ENCODE peak calls at places on chromosomes 13 and 19, in nine cellular contexts. Z is ascending aorta; P is caudate nucleus; A is right lobe of liver; R is CD4-positive, alpha-beta T cell; F is cardiac muscle cell; Q is AG04450; C is naive thymus-derived CD4-positive, alpha-beta T cell; E is fibroblast of lung. W is an unnamed sample.

GRCh38 chr13:95188128-95188527 is 113.1 kb downstream of the ABCC4 start:
- DNase-seq in Z (no peak), P (no peak), A (peak), R (no peak), F (no peak), Q (no peak), C (no peak), E (no peak), W (no peak)

GRCh38 chr13:22801402-22802003 is 379.3 kb upstream of the SGCG start:
- DNase-seq in Z (no peak), P (no peak), A (no peak), R (no peak), F (no peak), Q (no peak), C (no peak), E (no peak), W (no peak)

GRCh38 chr13:98328511-98328910 is 151.4 kb upstream of the RNF113B start:
- DNase-seq in Z (no peak), P (no peak), A (no peak), R (no peak), F (no peak), Q (no peak), C (no peak), E (no peak), W (no peak)

GRCh38 chr13:35876601-35877000 is 254.6 kb downstream of the DCLK1 start:
- DNase-seq in Z (no peak), P (no peak), A (no peak), R (no peak), F (no peak), Q (no peak), C (no peak), E (peak), W (no peak)

GRCh38 chr13:39452412-39452811 is 150.6 kb downstream of the LHFPL6 start:
- DNase-seq in Z (no peak), P (no peak), A (no peak), R (no peak), F (peak), Q (no peak), C (no peak), E (peak), W (no peak)

GRCh38 chr13:22451345-22451744 is 729.4 kb upstream of the SGCG start:
- DNase-seq in Z (no peak), P (no peak), A (no peak), R (no peak), F (no peak), Q (no peak), C (no peak), E (no peak), W (no peak)

GRCh38 chr19:58544591-58545285 is 874 bp downstream of the TRIM28 start:
- DNase-seq in Z (no peak), P (no peak), A (peak), R (peak), F (peak), Q (no peak), C (peak), E (peak), W (no peak)

GRCh38 chr13:109148243-109148642 is 518.8 kb downstream of the MYO16 start:
- DNase-seq in Z (no peak), P (no peak), A (no peak), R (no peak), F (no peak), Q (peak), C (no peak), E (peak), W (no peak)

GRCh38 chr19:31349160-31349881 is at the start of gene TSHZ3:
- DNase-seq in Z (peak), P (no peak), A (peak), R (peak), F (peak), Q (no peak), C (no peak), E (peak), W (peak)

GRCh38 chr19:48959341-48960239 is 4.9 kb downstream of the BAX start:
- DNase-seq in Z (no peak), P (no peak), A (no peak), R (no peak), F (no peak), Q (no peak), C (no peak), E (no peak), W (no peak)

GRCh38 chr19:58181902-58182576 is 822 bp upstream of the ZNF274 start:
- DNase-seq in Z (no peak), P (no peak), A (peak), R (peak), F (peak), Q (no peak), C (peak), E (no peak), W (peak)

GRCh38 chr13:34863360-34864135 is 78.5 kb upstream of the NBEA start:
- DNase-seq in Z (no peak), P (no peak), A (no peak), R (no peak), F (no peak), Q (peak), C (no peak), E (peak), W (peak)

GRCh38 chr13:88303605-88304004 is 632.4 kb downstream of the SLITRK5 start:
- DNase-seq in Z (no peak), P (no peak), A (no peak), R (no peak), F (no peak), Q (no peak), C (no peak), E (no peak), W (no peak)

GRCh38 chr13:35979378-35979911 is 151.7 kb downstream of the DCLK1 start:
- DNase-seq in Z (peak), P (no peak), A (no peak), R (no peak), F (no peak), Q (peak), C (no peak), E (peak), W (no peak)

GRCh38 chr19:46265217-46265828 is 31.5 kb upstream of the HIF3A start:
- DNase-seq in Z (peak), P (no peak), A (peak), R (peak), F (peak), Q (peak), C (peak), E (peak), W (no peak)

GRCh38 chr13:77952737-77953136 is 34.1 kb upstream of the EDNRB start:
- DNase-seq in Z (no peak), P (no peak), A (no peak), R (no peak), F (no peak), Q (no peak), C (no peak), E (no peak), W (no peak)

DNA sequence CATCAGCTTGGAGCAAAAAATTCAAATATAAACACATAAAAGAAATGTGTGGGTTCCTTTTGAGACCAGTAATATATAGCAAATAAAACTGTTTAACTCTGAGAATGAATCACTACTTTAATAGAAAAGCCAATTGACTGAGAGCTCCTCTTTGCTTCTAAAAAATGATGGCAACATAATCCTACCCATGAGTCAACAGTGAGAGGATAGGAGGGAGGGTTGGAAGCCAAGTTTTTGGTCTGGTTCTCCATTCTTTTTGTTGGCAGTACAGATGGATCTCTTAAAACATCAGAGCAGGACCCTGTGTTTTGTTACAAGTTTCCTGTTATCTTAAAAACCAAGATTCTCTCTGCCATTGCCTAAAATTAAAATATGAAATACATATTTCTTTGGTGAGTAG is 50.0 kb upstream of the POSTN start:
- DNase-seq in Z (no peak), P (no peak), A (no peak), R (no peak), F (no peak), Q (peak), C (no peak), E (peak), W (peak)
- H3K27ac ChIP-seq in Z (no peak), P (no peak), A (no peak), R (no peak), F (no peak), Q (no peak), C (no peak), E (no peak), W (no peak)

DNA sequence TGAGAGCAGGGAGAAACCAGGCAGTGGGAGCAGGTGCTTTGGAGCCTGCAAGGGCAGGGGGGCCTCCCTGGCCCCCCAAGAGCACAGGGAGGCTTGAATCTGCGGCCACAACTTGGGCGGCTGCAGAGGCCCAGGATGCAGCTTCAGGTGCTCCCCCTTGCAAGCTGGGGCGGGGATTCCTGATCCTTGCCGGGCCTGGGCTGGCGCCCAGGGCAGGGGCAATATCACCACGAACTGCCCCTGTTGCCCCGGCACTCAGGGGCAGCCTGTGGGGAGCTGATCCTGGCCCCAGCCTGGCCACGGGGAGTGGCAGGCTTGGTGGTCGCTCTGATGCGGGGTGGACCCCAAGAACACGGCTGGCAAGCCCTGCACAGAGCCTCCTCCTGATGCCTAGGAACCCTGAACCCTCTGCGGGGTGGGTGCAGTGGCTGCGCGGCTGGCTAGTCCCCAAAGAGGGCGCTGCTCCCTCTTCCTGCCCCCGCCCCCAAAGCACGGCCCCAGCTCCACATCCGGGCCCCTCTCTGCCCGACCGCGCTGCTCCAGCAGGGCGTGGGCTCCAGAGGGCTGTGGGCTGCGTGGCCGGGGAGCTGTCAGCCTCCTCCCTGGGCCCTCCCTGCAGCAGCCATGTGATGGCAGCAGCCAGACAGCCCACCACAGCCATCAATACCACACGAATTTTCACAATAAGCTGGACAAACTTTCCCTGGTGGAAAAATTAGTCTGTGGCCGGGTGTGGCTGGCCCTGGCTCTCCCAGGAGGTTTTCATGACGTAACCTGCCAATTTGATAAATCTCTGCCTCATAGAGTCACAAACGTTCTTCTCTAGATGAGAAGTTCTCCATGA is 21.0 kb downstream of the TNFSF9 start:
- DNase-seq in Z (no peak), P (no peak), A (no peak), R (peak), F (peak), Q (no peak), C (peak), E (peak), W (no peak)
- H3K27ac ChIP-seq in Z (no peak), P (no peak), A (no peak), R (no peak), F (no peak), Q (no peak), C (peak), E (no peak), W (no peak)

GRCh38 chr19:16316506-16316882 is 8.1 kb upstream of the KLF2 start:
- DNase-seq in Z (no peak), P (no peak), A (no peak), R (no peak), F (no peak), Q (no peak), C (no peak), E (no peak), W (no peak)

GRCh38 chr19:16320987-16321386 is 3.6 kb upstream of the KLF2 start:
- DNase-seq in Z (no peak), P (no peak), A (no peak), R (no peak), F (no peak), Q (no peak), C (no peak), E (peak), W (no peak)

GRCh38 chr19:16319466-16319865 is 5.2 kb upstream of the KLF2 start:
- DNase-seq in Z (no peak), P (no peak), A (no peak), R (peak), F (no peak), Q (no peak), C (peak), E (peak), W (no peak)

DNA sequence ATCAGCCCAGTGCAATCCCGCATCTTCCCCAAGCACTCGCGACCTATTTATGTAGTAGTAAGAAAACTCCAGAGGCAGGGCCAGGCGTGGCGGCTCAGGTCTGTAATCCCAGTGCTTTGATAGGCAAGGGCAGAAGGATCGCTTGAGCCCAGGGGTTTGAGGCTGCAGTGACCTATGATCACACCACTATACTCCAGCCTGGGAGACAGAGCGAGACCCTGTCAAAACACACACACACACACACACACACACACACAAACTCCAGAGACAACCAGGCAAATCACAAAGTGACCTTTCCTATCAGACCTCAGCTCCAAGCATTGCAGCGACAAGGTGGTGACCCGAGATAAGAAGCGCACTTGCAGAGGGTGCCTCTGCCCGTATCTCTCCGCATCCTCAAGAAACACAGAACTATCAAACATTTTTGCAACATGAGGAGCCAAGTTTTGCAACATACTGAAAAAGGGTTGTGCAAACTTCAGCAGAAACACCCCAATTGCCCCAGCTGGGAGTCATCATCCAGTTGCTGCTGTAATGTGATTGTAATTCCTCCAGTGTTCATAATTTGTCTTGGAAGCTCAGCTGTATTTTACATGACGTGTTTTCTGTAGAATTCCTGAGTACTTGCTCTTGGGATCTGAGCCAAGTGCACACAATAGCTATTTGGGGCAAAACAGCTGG is 8.7 kb upstream of the KLF2 start:
- DNase-seq in Z (peak), P (no peak), A (no peak), R (no peak), F (peak), Q (peak), C (no peak), E (peak), W (no peak)
- H3K27ac ChIP-seq in Z (peak), P (peak), A (no peak), R (no peak), F (peak), Q (peak), C (no peak), E (peak), W (peak)

GRCh38 chr13:44932171-44932849 is 57.0 kb downstream of the NUFIP1 start:
- DNase-seq in Z (no peak), P (no peak), A (no peak), R (no peak), F (no peak), Q (no peak), C (no peak), E (peak), W (no peak)

GRCh38 chr13:44930280-44930679 is 59.0 kb downstream of the NUFIP1 start:
- DNase-seq in Z (no peak), P (no peak), A (no peak), R (no peak), F (no peak), Q (no peak), C (no peak), E (no peak), W (no peak)

GRCh38 chr13:44934724-44935123 is 54.5 kb downstream of the NUFIP1 start:
- DNase-seq in Z (no peak), P (no peak), A (no peak), R (no peak), F (no peak), Q (no peak), C (no peak), E (peak), W (no peak)

GRCh38 chr13:44930907-44931676 is 58.2 kb downstream of the NUFIP1 start:
- DNase-seq in Z (no peak), P (no peak), A (no peak), R (no peak), F (no peak), Q (no peak), C (no peak), E (peak), W (no peak)

GRCh38 chr13:44932850-44933251 is 56.4 kb downstream of the NUFIP1 start:
- DNase-seq in Z (no peak), P (no peak), A (no peak), R (no peak), F (no peak), Q (no peak), C (no peak), E (peak), W (no peak)
- H3K27ac ChIP-seq in Z (peak), P (no peak), A (no peak), R (no peak), F (no peak), Q (no peak), C (no peak), E (peak), W (peak)

GRCh38 chr19:56947206-56947605 is 106.7 kb upstream of the PEG3 start:
- DNase-seq in Z (no peak), P (no peak), A (no peak), R (no peak), F (no peak), Q (no peak), C (no peak), E (no peak), W (no peak)

GRCh38 chr19:56946164-56946563 is 105.6 kb upstream of the PEG3 start:
- DNase-seq in Z (no peak), P (no peak), A (no peak), R (no peak), F (no peak), Q (no peak), C (no peak), E (no peak), W (no peak)

GRCh38 chr19:56951672-56952071 is 111.1 kb upstream of the PEG3 start:
- DNase-seq in Z (no peak), P (no peak), A (no peak), R (no peak), F (no peak), Q (no peak), C (no peak), E (no peak), W (no peak)

GRCh38 chr19:56953411-56953810 is 112.9 kb upstream of the PEG3 start:
- DNase-seq in Z (no peak), P (no peak), A (no peak), R (no peak), F (no peak), Q (no peak), C (no peak), E (no peak), W (no peak)

DNA sequence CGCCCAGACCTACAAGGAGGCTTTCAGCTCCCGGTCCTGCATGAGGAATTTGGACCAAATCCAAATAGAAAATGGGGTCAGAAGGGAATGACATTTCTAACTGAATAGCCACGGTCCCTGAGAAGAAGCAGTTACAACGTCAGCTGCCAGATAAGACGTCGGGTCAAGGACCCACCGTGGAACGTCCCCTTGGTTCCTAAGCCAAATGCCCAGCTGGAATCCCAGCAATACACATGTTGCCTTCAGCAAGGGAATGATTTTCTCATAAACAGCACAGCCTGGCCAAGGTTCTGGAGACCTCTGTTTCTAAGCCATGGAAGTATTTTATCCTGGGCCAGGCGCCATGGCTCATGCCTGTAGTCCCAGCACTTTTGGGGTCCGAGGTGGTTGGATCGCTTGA is 109.1 kb upstream of the PEG3 start:
- DNase-seq in Z (no peak), P (no peak), A (no peak), R (no peak), F (no peak), Q (no peak), C (no peak), E (no peak), W (no peak)
- H3K27ac ChIP-seq in Z (no peak), P (no peak), A (no peak), R (no peak), F (no peak), Q (no peak), C (no peak), E (no peak), W (no peak)

GRCh38 chr19:1094978-1095701 is at the start of gene POLR2E:
- DNase-seq in Z (peak), P (peak), A (peak), R (peak), F (peak), Q (peak), C (peak), E (peak), W (peak)
- H3K27ac ChIP-seq in Z (peak), P (no peak), A (peak), R (peak), F (peak), Q (peak), C (peak), E (peak), W (peak)

GRCh38 chr19:2944775-2945574 is at the start of gene ZNF77:
- DNase-seq in Z (peak), P (peak), A (peak), R (peak), F (peak), Q (peak), C (peak), E (peak), W (peak)
- H3K27ac ChIP-seq in Z (peak), P (peak), A (peak), R (peak), F (peak), Q (peak), C (peak), E (peak), W (peak)

GRCh38 chr19:8393192-8393870 is 3.2 kb downstream of the RAB11B start:
- DNase-seq in Z (no peak), P (no peak), A (no peak), R (no peak), F (no peak), Q (no peak), C (no peak), E (no peak), W (no peak)
- H3K27ac ChIP-seq in Z (peak), P (peak), A (peak), R (peak), F (no peak), Q (no peak), C (no peak), E (no peak), W (no peak)

DNA sequence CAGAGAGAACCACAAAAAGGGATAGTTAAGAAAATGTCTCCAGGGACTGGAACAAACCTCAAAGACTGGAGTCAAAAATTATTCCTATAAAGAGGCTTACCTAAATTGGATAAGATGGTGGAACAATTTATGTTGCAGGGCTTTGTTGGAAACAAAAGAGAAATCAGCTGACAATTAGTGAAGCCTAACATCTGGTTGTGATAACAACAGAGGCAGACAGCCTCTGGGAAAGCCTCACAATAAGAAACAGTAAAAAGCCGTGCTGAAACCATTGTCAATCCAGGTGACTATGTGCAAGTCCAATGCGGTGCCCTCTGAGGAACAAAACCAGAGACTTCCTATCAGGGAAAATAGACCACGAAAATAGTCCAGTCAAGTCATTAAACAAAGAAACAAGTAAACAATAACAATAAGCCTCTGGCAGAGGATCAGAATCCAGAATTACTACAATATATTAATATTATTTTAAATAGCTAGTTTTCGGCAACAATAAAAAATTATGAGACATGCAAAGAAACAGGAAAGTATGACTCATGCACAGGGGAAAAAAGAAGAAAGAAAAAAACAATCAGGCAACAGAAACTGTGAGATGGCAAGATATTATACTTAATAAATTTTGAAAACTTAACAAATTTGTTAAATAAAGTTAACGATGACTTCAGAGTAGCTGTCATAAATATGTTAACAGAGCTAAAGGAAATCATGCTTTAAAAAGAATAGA is 99.7 kb upstream of the RXFP2 start:
- DNase-seq in Z (no peak), P (no peak), A (no peak), R (no peak), F (no peak), Q (no peak), C (no peak), E (peak), W (no peak)
- H3K27ac ChIP-seq in Z (no peak), P (no peak), A (no peak), R (no peak), F (no peak), Q (no peak), C (no peak), E (no peak), W (no peak)